ENCODE peak calls at places on chromosomes 7 and 10, in four cellular contexts. E, O, I and L are unnamed samples.

GRCh38 chr10:48187713-48188541 is 86.6 kb downstream of the FRMPD2 start:
- DNase-seq in E (no peak), O (peak; percentile 91), I (no peak), L (no peak)

GRCh38 chr7:27062946-27063345 is 32.9 kb downstream of the HOXA1 start:
- DNase-seq in E (no peak), O (no peak), I (no peak), L (no peak)

GRCh38 chr7:149714081-149714909 is 59.1 kb downstream of the ZNF467 start:
- DNase-seq in E (peak; percentile 91), O (no peak), I (peak; percentile 90), L (peak; percentile 81)

GRCh38 chr10:71600856-71601255 is 118.7 kb downstream of the C10orf105 start:
- DNase-seq in E (no peak), O (no peak), I (no peak), L (no peak)

GRCh38 chr10:123538401-123539320 is 127.5 kb upstream of the GPR26 start:
- DNase-seq in E (no peak), O (peak; percentile 80), I (peak; percentile 47), L (peak; percentile 64)

GRCh38 chr7:151428393-151429231 is 11.3 kb downstream of the CRYGN start:
- DNase-seq in E (no peak), O (no peak), I (peak; percentile 45), L (no peak)

GRCh38 chr7:136062625-136063336 is 85.6 kb upstream of the MTPN start:
- DNase-seq in E (no peak), O (no peak), I (no peak), L (no peak)

GRCh38 chr10:58384536-58384998 is 643 bp upstream of the TFAM start:
- DNase-seq in E (no peak), O (no peak), I (no peak), L (no peak)

GRCh38 chr7:7978860-7979259 is 10.3 kb downstream of the GLCCI1 start:
- DNase-seq in E (no peak), O (no peak), I (no peak), L (no peak)

GRCh38 chr10:13720699-13721098 is 133.9 kb downstream of the PRPF18 start:
- DNase-seq in E (no peak), O (no peak), I (no peak), L (no peak)

GRCh38 chr10:25083546-25084111 is 67.2 kb downstream of the THNSL1 start:
- DNase-seq in E (no peak), O (peak; percentile 68), I (no peak), L (no peak)

GRCh38 chr10:97320480-97321031 is 1.5 kb downstream of the FRAT1 start:
- DNase-seq in E (peak; percentile 32), O (no peak), I (no peak), L (no peak)

GRCh38 chr10:50385610-50386009 is 134.3 kb upstream of the ASAH2 start:
- DNase-seq in E (no peak), O (no peak), I (no peak), L (no peak)

GRCh38 chr7:107582906-107583305 is 2.9 kb downstream of the BCAP29 start:
- DNase-seq in E (no peak), O (no peak), I (no peak), L (no peak)

GRCh38 chr10:28778524-28778923 is 101.2 kb downstream of the BAMBI start:
- DNase-seq in E (no peak), O (no peak), I (no peak), L (no peak)

GRCh38 chr10:12358863-12359647 is 9.7 kb downstream of the CAMK1D start:
- DNase-seq in E (peak; percentile 16), O (no peak), I (no peak), L (no peak)

GRCh38 chr7:57199252-57199651 is 67.0 kb upstream of the ZNF479 start:
- DNase-seq in E (no peak), O (no peak), I (no peak), L (peak; percentile 58)

GRCh38 chr10:114821915-114822770 is 563 bp downstream of the FHIP2A start:
- DNase-seq in E (peak; percentile 25), O (no peak), I (peak; percentile 67), L (no peak)

GRCh38 chr10:114541081-114541833 is 116.8 kb downstream of the ABLIM1 start:
- DNase-seq in E (peak; percentile 61), O (peak; percentile 94), I (no peak), L (peak; percentile 98)

GRCh38 chr7:101906291-101907260 is 89.2 kb downstream of the CUX1 start:
- DNase-seq in E (no peak), O (no peak), I (no peak), L (no peak)

GRCh38 chr10:52322941-52323340 is 8.9 kb downstream of the DKK1 start:
- DNase-seq in E (no peak), O (no peak), I (no peak), L (no peak)

GRCh38 chr10:12488626-12489025 is 139.3 kb downstream of the CAMK1D start:
- DNase-seq in E (no peak), O (no peak), I (no peak), L (no peak)

GRCh38 chr7:113891828-113892227 is 27.0 kb downstream of the PPP1R3A start:
- DNase-seq in E (no peak), O (no peak), I (no peak), L (no peak)

GRCh38 chr7:130154501-130155317 is 50.5 kb downstream of the TMEM209 start:
- DNase-seq in E (no peak), O (no peak), I (peak; percentile 84), L (no peak)

GRCh38 chr10:131673396-131673795 is 227.4 kb upstream of the PPP2R2D start:
- DNase-seq in E (no peak), O (no peak), I (no peak), L (no peak)

GRCh38 chr10:114432704-114433103 is 28.4 kb upstream of the AFAP1L2 start:
- DNase-seq in E (no peak), O (no peak), I (no peak), L (no peak)

GRCh38 chr10:115580239-115580638 is 487.1 kb downstream of the ATRNL1 start:
- DNase-seq in E (no peak), O (no peak), I (no peak), L (no peak)

GRCh38 chr7:98815313-98815712 is 54.5 kb downstream of the TMEM130 start:
- DNase-seq in E (no peak), O (no peak), I (no peak), L (no peak)

GRCh38 chr7:99409192-99409572 is 413 bp downstream of the BUD31 start:
- DNase-seq in E (no peak), O (no peak), I (no peak), L (no peak)

GRCh38 chr7:80060218-80060806 is 74.3 kb upstream of the GNAI1 start:
- DNase-seq in E (no peak), O (no peak), I (no peak), L (no peak)

GRCh38 chr7:2929321-2930201 is 85.5 kb upstream of the GNA12 start:
- DNase-seq in E (no peak), O (no peak), I (no peak), L (no peak)

GRCh38 chr10:103855852-103856496 is 598 bp upstream of the SH3PXD2A start:
- DNase-seq in E (no peak), O (no peak), I (peak; percentile 69), L (no peak)

GRCh38 chr10:103853428-103854264 is 1.7 kb downstream of the SH3PXD2A start:
- DNase-seq in E (peak; percentile 53), O (no peak), I (no peak), L (no peak)

GRCh38 chr10:103854265-103854686 is 1.1 kb downstream of the SH3PXD2A start:
- DNase-seq in E (peak; percentile 41), O (no peak), I (peak; percentile 64), L (no peak)

GRCh38 chr10:103855424-103855823 is at the start of gene SH3PXD2A:
- DNase-seq in E (peak; percentile 57), O (no peak), I (peak; percentile 78), L (no peak)

GRCh38 chr10:103854687-103855423 is 521 bp downstream of the SH3PXD2A start:
- DNase-seq in E (peak; percentile 46), O (no peak), I (peak; percentile 76), L (no peak)
- H3K4me1 ChIP-seq in E (peaks cover 36% of the 10 kb centered on the region), O (peaks cover 67% of the 10 kb centered on the region), I (peaks cover 5% of the 10 kb centered on the region), L (peaks cover 60% of the 10 kb centered on the region)

DNA sequence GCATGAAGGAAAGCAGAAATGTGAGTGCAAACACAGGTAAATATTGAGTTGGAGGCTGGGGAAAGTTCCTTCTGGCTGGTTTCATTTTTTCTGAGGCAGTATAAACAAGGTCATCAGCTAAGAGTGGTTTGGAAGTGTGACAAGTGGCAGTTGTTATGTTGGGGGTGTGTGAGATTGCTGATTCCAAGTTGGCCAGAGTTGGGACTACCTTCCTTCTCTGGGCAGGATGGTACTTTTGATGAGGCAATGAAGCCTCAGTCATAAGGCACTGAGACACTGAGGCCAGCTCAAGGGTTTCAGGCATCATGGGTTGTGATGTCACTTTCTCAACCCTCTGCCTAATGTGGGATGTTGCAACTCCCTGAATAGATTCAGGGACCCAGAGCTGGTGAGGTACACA is 8.2 kb upstream of the PTTG1IP2 start:
- DNase-seq in E (no peak), O (no peak), I (no peak), L (no peak)
- TF ChIP-seq POLR2AphosphoS5 in E (no peak), O (no peak), I (no peak), L (no peak)

GRCh38 chr10:6071181-6072175 is 9.3 kb upstream of the IL2RA start:
- DNase-seq in E (no peak), O (no peak), I (no peak), L (no peak)

GRCh38 chr10:6068422-6068821 is 6.3 kb upstream of the IL2RA start:
- DNase-seq in E (peak; percentile 46), O (no peak), I (no peak), L (no peak)

GRCh38 chr10:6072215-6072941 is 10.2 kb upstream of the IL2RA start:
- DNase-seq in E (no peak), O (no peak), I (no peak), L (no peak)

GRCh38 chr10:6069101-6069931 is 7.1 kb upstream of the IL2RA start:
- DNase-seq in E (no peak), O (no peak), I (no peak), L (no peak)

DNA sequence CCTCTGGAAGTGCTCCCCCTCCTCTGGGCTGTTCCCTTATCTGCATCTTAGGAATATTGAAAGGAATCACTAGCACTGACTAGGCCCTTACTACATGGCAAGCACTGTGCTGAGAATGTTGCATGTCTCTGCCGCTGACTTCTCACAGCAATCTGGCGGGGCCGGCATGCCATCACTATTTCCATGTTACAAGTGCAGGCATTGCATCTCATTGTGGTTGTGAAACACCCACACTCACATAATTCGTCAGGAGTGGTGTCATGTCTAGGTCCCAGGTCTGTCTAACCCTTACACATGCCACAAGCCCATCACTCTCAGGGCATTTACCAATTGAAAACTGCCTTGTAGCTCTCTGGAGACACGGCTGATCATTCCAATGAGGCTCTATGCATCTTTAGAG is 8.5 kb upstream of the IL2RA start:
- DNase-seq in E (no peak), O (no peak), I (no peak), L (no peak)
- H3K4me1 ChIP-seq in E (no peaks in the 10 kb centered on the region), O (peaks cover 8% of the 10 kb centered on the region), I (no peaks in the 10 kb centered on the region), L (no peaks in the 10 kb centered on the region)

DNA sequence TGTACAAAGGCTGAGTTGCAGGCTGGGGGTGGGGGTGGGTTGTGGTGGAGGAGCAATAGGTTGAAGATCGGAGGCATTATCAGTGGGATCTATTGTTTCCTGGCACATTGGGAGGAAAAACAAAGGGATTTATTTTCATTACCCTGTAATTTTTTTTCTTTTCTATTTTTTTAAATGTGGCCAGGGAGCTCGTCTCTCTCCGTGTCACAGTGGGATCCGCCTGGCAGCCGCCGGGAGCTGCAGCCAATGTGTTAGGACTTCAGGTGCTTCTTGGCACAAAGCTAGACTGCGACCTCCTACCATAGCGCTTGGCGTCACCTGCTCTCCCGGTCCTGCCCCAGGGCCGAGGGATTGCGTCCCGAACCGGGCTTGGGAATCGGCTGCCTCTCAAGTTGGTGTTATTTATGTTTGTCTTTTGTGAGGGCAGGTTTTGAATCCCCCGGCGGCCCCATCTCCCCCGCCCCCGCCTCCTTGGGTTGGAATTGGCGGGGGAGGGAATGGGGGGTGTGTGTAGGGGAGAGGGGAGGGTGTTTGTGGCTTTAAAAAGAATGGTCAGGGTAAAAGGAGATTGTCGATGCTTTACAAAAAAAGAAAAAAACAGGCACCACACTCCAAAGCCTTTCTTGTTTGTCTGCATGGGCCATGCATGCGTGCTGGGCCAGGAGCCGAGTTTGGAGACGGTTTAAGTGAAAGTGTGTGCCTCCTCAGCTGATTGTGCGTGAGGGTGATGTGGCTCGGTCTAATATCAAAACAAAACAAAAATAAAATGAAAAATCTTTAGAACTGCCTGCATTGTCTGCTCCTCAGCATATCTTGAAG is 1.0 kb downstream of the PPP1R9A start:
- DNase-seq in E (peak; percentile 29), O (no peak), I (peak; percentile 77), L (no peak)
- TF ChIP-seq POLR2AphosphoS5 in E (no peak), O (peak; percentile 8), I (peak; percentile 93), L (no peak)